ENCODE peak calls at places on chromosomes 12 and 14, in five cellular contexts. U is CD8-positive, alpha-beta memory T cell; C is NCI-H1092; O is non-pigmented ciliary epithelial cell; D is right lobe of liver. B is an unnamed sample.

GRCh38 chr14:92586001-92586947 is 72.7 kb downstream of the RIN3 start:
- DNase-seq in U (peak), D (no peak), C (no peak), O (peak), B (no peak)

GRCh38 chr12:108305520-108305919 is 33.6 kb downstream of the CMKLR1 start:
- DNase-seq in C (no peak), D (peak), U (no peak), O (peak), B (no peak)

GRCh38 chr12:4144676-4145075 is 128.9 kb upstream of the CCND2 start:
- DNase-seq in C (no peak), O (no peak), U (no peak), D (no peak), B (no peak)

GRCh38 chr12:123356159-123356670 is 8.4 kb downstream of the SBNO1 start:
- DNase-seq in U (no peak), D (no peak), C (no peak), O (no peak), B (no peak)

GRCh38 chr12:82517027-82517426 is 158.7 kb downstream of the METTL25 start:
- DNase-seq in C (no peak), D (no peak), U (no peak), O (peak), B (peak)

GRCh38 chr14:104107611-104108569 is 22.4 kb downstream of the ASPG start:
- DNase-seq in U (peak), O (no peak), D (peak), C (no peak), B (no peak)

GRCh38 chr12:30599631-30600030 is 96.0 kb downstream of the IPO8 start:
- DNase-seq in C (peak), O (peak), U (no peak), D (no peak), B (peak)

GRCh38 chr14:23408307-23408630 is 196 bp upstream of the MYH6 start:
- DNase-seq in O (no peak), D (no peak), U (no peak), C (no peak), B (no peak)

GRCh38 chr12:8449293-8449944 is 6.3 kb upstream of the CLEC6A start:
- DNase-seq in O (no peak), C (no peak), U (no peak), D (no peak), B (no peak)

GRCh38 chr14:62432955-62433354 is 612.3 kb downstream of the KCNH5 start:
- DNase-seq in D (no peak), C (no peak), U (no peak), O (no peak), B (no peak)

GRCh38 chr12:632102-632696 is 31.0 kb downstream of the NINJ2 start:
- DNase-seq in U (no peak), O (peak), C (no peak), D (no peak), B (peak)

GRCh38 chr14:80291099-80291498 is 79.8 kb upstream of the DIO2 start:
- DNase-seq in O (no peak), C (no peak), D (no peak), U (no peak), B (no peak)

GRCh38 chr12:108063192-108063591 is 65.9 kb upstream of the WSCD2 start:
- DNase-seq in D (no peak), U (no peak), O (no peak), C (no peak), B (no peak)

GRCh38 chr12:50699940-50700339 is 64.0 kb upstream of the ATF1 start:
- DNase-seq in O (no peak), C (no peak), U (no peak), D (no peak), B (peak)

GRCh38 chr12:24118675-24119074 is 169.2 kb upstream of the SOX5 start:
- DNase-seq in C (no peak), O (no peak), U (no peak), D (no peak), B (no peak)

GRCh38 chr12:55188974-55189556 is 31.8 kb upstream of the OR10A7 start:
- DNase-seq in C (peak), D (no peak), O (peak), U (peak), B (peak)

GRCh38 chr12:5377997-5378596 is 53.8 kb upstream of the NTF3 start:
- DNase-seq in O (no peak), C (peak), U (no peak), D (no peak), B (no peak)

B was measured in NCI-H146.